ENCODE peak calls at places on chromosomes 3 and 15, in six cellular contexts. Y, R, E, A, O and K are unnamed samples.

GRCh38 chr15:58589047-58589446 is 157.3 kb downstream of the LIPC start:
- DNase-seq in R (no peak), O (no peak), Y (no peak), E (no peak), A (no peak), K (no peak)

GRCh38 chr3:34002569-34003100 is 204.2 kb downstream of the PDCD6IP start:
- DNase-seq in E (no peak), R (no peak), Y (no peak), O (no peak), A (no peak), K (no peak)

GRCh38 chr15:78715930-78716329 is 74.9 kb upstream of the CHRNB4 start:
- DNase-seq in O (no peak), E (no peak), Y (no peak), A (no peak), R (no peak), K (no peak)

GRCh38 chr15:69304176-69304533 is 5.4 kb downstream of the PAQR5 start:
- DNase-seq in Y (no peak), R (no peak), O (no peak), A (no peak), E (no peak), K (peak; percentile 35)

GRCh38 chr15:57495037-57495436 is 96.7 kb upstream of the MYZAP start:
- DNase-seq in E (no peak), R (no peak), A (no peak), O (no peak), Y (no peak), K (no peak)

GRCh38 chr3:150314248-150315027 is 93.7 kb upstream of the TSC22D2 start:
- DNase-seq in R (no peak), E (no peak), A (no peak), Y (no peak), O (no peak), K (no peak)

GRCh38 chr3:29614954-29615353 is 334.1 kb downstream of the RBMS3 start:
- DNase-seq in O (no peak), R (no peak), A (no peak), E (no peak), Y (no peak), K (no peak)

GRCh38 chr15:71386448-71387236 is 271.4 kb downstream of the THSD4 start:
- DNase-seq in A (no peak), Y (no peak), E (no peak), R (no peak), O (no peak), K (no peak)

GRCh38 chr15:40258544-40258943 is 19.7 kb downstream of the PAK6 start:
- DNase-seq in E (no peak), O (no peak), A (no peak), R (no peak), Y (no peak), K (no peak)

GRCh38 chr15:78951841-78952238 is 7.0 kb upstream of the CTSH start:
- DNase-seq in O (no peak), A (no peak), R (no peak), Y (no peak), E (no peak), K (peak; percentile 51)

GRCh38 chr3:188578579-188579363 is 424.8 kb downstream of the LPP start:
- DNase-seq in E (peak; percentile 94), Y (peak; percentile 34), A (no peak), R (peak; percentile 80), O (peak; percentile 76), K (no peak)

GRCh38 chr3:64741344-64741743 is 53.5 kb upstream of the ADAMTS9 start:
- DNase-seq in O (no peak), A (no peak), R (peak; percentile 79), E (peak; percentile 84), Y (no peak), K (no peak)

GRCh38 chr3:45789235-45789812 is 7.0 kb downstream of the SLC6A20 start:
- DNase-seq in R (no peak), E (no peak), A (no peak), Y (no peak), O (no peak), K (no peak)
- H3K4me3 ChIP-seq in R (no peak overlapping the region), E (no peak overlapping the region), A (no peak overlapping the region), Y (no peak overlapping the region), O (no peak overlapping the region), K (no peak overlapping the region)

GRCh38 chr15:53535886-53536285 is 223.6 kb downstream of the WDR72 start:
- DNase-seq in A (no peak), Y (no peak), E (no peak), R (no peak), O (no peak), K (no peak)

GRCh38 chr15:53539878-53540277 is 219.6 kb downstream of the WDR72 start:
- DNase-seq in O (no peak), A (no peak), Y (no peak), E (no peak), R (no peak), K (no peak)

GRCh38 chr15:53530762-53531161 is 228.7 kb downstream of the WDR72 start:
- DNase-seq in Y (no peak), A (no peak), R (no peak), E (no peak), O (no peak), K (no peak)

GRCh38 chr15:53534105-53534839 is 225.2 kb downstream of the WDR72 start:
- DNase-seq in E (no peak), O (no peak), A (no peak), Y (no peak), R (no peak), K (no peak)

GRCh38 chr15:53536479-53537120 is 222.9 kb downstream of the WDR72 start:
- DNase-seq in E (no peak), O (no peak), R (no peak), Y (no peak), A (no peak), K (no peak)
- H3K4me3 ChIP-seq in E (no peak overlapping the region), O (no peak overlapping the region), R (no peak overlapping the region), Y (no peak overlapping the region), A (no peak overlapping the region), K (no peak overlapping the region)

GRCh38 chr15:64699767-64700388 is 75.5 kb downstream of the RBPMS2 start:
- DNase-seq in R (peak; percentile 38), O (peak; percentile 65), Y (peak; percentile 59), A (no peak), E (peak; percentile 77), K (no peak)
- H3K4me3 ChIP-seq in R (no peak overlapping the region), O (peak overlapping the region; percentile 89), Y (peak overlapping the region; percentile 92), A (no peak overlapping the region), E (peak overlapping the region; percentile 66), K (no peak overlapping the region)

GRCh38 chr3:104596551-104596950 is 770.2 kb upstream of the ALCAM start:
- DNase-seq in A (no peak), R (no peak), E (no peak), O (no peak), Y (no peak), K (peak; percentile 15)

GRCh38 chr3:104604326-104605010 is 762.2 kb upstream of the ALCAM start:
- DNase-seq in Y (no peak), E (no peak), O (no peak), A (no peak), R (no peak), K (no peak)

GRCh38 chr3:104594491-104594890 is 772.2 kb upstream of the ALCAM start:
- DNase-seq in R (no peak), E (no peak), A (no peak), Y (no peak), O (no peak), K (no peak)

GRCh38 chr3:104596054-104596453 is 770.7 kb upstream of the ALCAM start:
- DNase-seq in A (no peak), E (no peak), Y (no peak), O (no peak), R (no peak), K (no peak)

DNA sequence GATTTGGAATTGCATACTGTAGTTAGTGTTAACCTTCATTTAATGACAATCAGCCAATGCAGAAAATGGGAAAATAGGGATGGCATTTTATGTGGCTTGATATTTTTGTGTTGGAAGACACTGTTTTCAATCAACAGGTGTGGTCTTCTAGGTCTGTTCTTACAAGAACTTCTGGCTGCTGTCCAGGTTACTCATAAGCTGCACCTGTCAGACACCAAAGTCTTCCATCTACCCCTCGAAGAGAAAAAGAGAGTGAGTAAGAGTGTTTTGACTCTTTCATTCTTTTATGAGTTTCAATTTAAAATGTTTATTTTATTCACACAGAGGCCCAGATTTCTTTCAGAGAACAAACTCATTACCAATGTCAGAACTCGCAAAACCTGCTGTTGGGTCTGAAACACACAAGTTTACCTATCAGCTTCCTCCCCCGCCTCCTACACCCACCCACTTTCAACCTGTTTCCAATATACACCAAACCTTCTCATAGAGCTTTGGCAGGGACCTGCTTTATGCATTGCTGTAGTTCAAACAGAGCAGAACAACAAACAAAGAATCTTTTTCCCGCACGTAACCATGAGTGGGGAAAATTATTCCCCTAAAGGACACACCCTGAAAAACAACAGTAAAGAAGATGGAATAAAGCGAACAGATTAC is 767.7 kb upstream of the ALCAM start:
- DNase-seq in E (no peak), O (no peak), Y (no peak), A (no peak), R (no peak), K (no peak)
- H3K4me3 ChIP-seq in E (no peak overlapping the region), O (no peak overlapping the region), Y (no peak overlapping the region), A (no peak overlapping the region), R (no peak overlapping the region), K (no peak overlapping the region)

DNA sequence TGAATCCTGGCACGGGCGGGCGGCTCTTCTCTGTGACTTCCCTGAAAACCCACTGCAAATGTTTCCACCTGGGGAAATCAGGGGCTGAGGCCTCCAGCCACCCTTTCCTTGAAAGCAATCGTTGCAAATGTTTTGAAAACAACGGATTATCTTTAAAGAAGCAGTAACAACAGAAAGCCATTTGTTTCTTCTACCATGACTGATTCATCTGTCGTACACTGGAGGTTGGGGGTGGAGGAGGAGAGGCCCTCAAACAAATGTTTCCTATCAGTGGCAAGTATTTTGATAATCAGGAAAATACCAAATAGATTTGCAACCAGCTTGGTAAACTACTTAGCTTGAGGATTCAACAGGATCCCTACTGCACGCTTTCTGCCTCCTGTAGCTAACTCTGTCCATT is 114.9 kb downstream of the PDZRN3 start:
- DNase-seq in O (no peak), A (no peak), E (no peak), R (no peak), Y (no peak), K (no peak)
- H3K4me3 ChIP-seq in O (no peak overlapping the region), A (no peak overlapping the region), E (no peak overlapping the region), R (no peak overlapping the region), Y (no peak overlapping the region), K (no peak overlapping the region)

GRCh38 chr3:189772584-189772983 is 141.4 kb downstream of the TP63 start:
- DNase-seq in A (no peak), E (no peak), O (no peak), Y (no peak), R (no peak), K (no peak)

GRCh38 chr3:189771842-189772494 is 140.8 kb downstream of the TP63 start:
- DNase-seq in R (no peak), O (no peak), E (no peak), Y (no peak), A (no peak), K (no peak)

GRCh38 chr3:189778340-189778950 is 147.3 kb downstream of the TP63 start:
- DNase-seq in E (no peak), R (no peak), A (no peak), O (no peak), Y (no peak), K (no peak)

GRCh38 chr3:189776163-189776824 is 145.1 kb downstream of the TP63 start:
- DNase-seq in O (no peak), R (no peak), Y (no peak), E (no peak), A (no peak), K (no peak)

DNA sequence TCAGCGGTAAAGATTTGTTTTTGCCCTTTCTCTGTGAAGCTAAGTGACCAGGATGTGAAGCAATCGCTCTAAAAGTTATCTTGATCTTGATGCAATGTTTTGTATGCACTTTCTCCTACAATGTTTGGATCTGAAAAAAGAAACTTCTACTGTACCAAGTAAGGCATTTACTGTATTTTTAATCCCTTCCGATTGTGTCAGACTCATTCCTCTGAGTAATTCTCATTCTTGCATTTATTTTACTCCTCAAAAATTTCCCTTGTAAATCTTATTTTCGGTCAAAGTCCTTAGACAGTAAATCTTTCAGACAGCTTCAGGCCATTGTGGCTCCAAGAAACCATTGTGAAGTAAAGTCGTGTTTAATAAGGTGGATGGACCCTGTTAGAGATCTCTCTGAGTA is 141.9 kb downstream of the TP63 start:
- DNase-seq in O (no peak), R (no peak), Y (no peak), A (no peak), E (no peak), K (no peak)
- H3K4me3 ChIP-seq in O (no peak overlapping the region), R (no peak overlapping the region), Y (no peak overlapping the region), A (no peak overlapping the region), E (no peak overlapping the region), K (no peak overlapping the region)